ENCODE peak calls at places on chromosome 13, in ten cellular contexts. N is stomach; I is breast epithelium; F is ascending aorta; B is HCT116; D is GM23248; C is CD4-positive, alpha-beta memory T cell; L is mammary epithelial cell; X is endodermal cell; Y is heart right ventricle. V is an unnamed sample. For H3K4me1, the result is how much of the 10 kb centered on the place peaks cover.

GRCh38 chr13:50365300-50365682 is 350.0 kb downstream of the KCNRG start:
- DNase-seq in N (no peak), I (no peak), F (no peak), B (no peak), D (peak), C (peak), L (no peak), X (no peak), Y (no peak), V (no peak)

GRCh38 chr13:31204592-31204991 is 4.8 kb downstream of the B3GLCT start:
- DNase-seq in N (no peak), I (no peak), F (no peak), B (peak), D (peak), C (no peak), L (peak), X (no peak), Y (no peak), V (peak)

GRCh38 chr13:37226966-37227365 is 121.5 kb upstream of the CSNK1A1L start:
- DNase-seq in N (no peak), I (no peak), F (no peak), B (no peak), D (peak), C (no peak), L (peak), X (no peak), Y (no peak), V (no peak)

GRCh38 chr13:43408274-43408673 is 378.5 kb downstream of the ENOX1 start:
- DNase-seq in N (no peak), I (no peak), F (no peak), B (no peak), D (no peak), C (no peak), L (no peak), X (no peak), Y (no peak), V (no peak)

GRCh38 chr13:41645313-41645712 is 188.0 kb downstream of the RGCC start:
- DNase-seq in N (no peak), I (peak), F (no peak), B (no peak), D (peak), C (no peak), L (peak), X (no peak), Y (no peak), V (peak)

GRCh38 chr13:111633401-111633800 is 313.0 kb downstream of the TEX29 start:
- DNase-seq in N (no peak), I (no peak), F (no peak), B (no peak), D (no peak), C (no peak), L (no peak), X (no peak), Y (no peak), V (no peak)

GRCh38 chr13:37540228-37540627 is 58.3 kb downstream of the POSTN start:
- DNase-seq in N (no peak), I (no peak), F (no peak), B (no peak), D (peak), C (no peak), L (peak), X (no peak), Y (no peak), V (peak)

GRCh38 chr13:110799246-110800236 is 86.0 kb downstream of the ING1 start:
- DNase-seq in N (no peak), I (no peak), F (no peak), B (no peak), D (peak), C (no peak), L (no peak), X (no peak), Y (no peak), V (peak)

GRCh38 chr13:36736119-36736726 is 62.4 kb downstream of the SERTM1 start:
- DNase-seq in N (peak), I (no peak), F (no peak), B (peak), D (peak), C (peak), L (peak), X (peak), Y (no peak), V (peak)

GRCh38 chr13:98239156-98240076 is 62.3 kb upstream of the RNF113B start:
- DNase-seq in N (no peak), I (no peak), F (no peak), B (no peak), D (no peak), C (no peak), L (no peak), X (peak), Y (no peak), V (no peak)

GRCh38 chr13:20767309-20767943 is 6.3 kb downstream of the EEF1AKMT1 start:
- DNase-seq in N (no peak), I (no peak), F (no peak), B (no peak), D (no peak), C (no peak), L (no peak), X (no peak), Y (no peak), V (no peak)

GRCh38 chr13:20652946-20653345 is 50.6 kb upstream of the IL17D start:
- DNase-seq in N (no peak), I (no peak), F (no peak), B (no peak), D (no peak), C (no peak), L (no peak), X (no peak), Y (no peak), V (no peak)

GRCh38 chr13:99993660-99994455 is 12.3 kb downstream of the ZIC2 start:
- DNase-seq in N (no peak), I (no peak), F (no peak), B (no peak), D (no peak), C (no peak), L (no peak), X (no peak), Y (no peak), V (peak)

GRCh38 chr13:46926856-46927625 is 30.2 kb upstream of the HTR2A start:
- DNase-seq in N (no peak), I (no peak), F (no peak), B (no peak), D (peak), C (no peak), L (no peak), X (no peak), Y (no peak), V (no peak)

GRCh38 chr13:45833663-45834062 is 17.9 kb downstream of the SIAH3 start:
- DNase-seq in N (no peak), I (peak), F (no peak), B (peak), D (peak), C (no peak), L (peak), X (no peak), Y (peak), V (no peak)

GRCh38 chr13:37869756-37870488 is at the start of gene TRPC4:
- DNase-seq in N (peak), I (no peak), F (no peak), B (no peak), D (peak), C (no peak), L (peak), X (peak), Y (peak), V (peak)

GRCh38 chr13:25744176-25744575 is 307.6 kb downstream of the SHISA2 start:
- DNase-seq in N (no peak), I (no peak), F (no peak), B (no peak), D (no peak), C (no peak), L (no peak), X (no peak), Y (no peak), V (no peak)

GRCh38 chr13:107170270-107170931 is 602.5 kb upstream of the ARGLU1 start:
- DNase-seq in N (no peak), I (no peak), F (no peak), B (no peak), D (no peak), C (no peak), L (no peak), X (no peak), Y (no peak), V (no peak)

GRCh38 chr13:57673197-57673596 is 41.7 kb downstream of the PCDH17 start:
- DNase-seq in N (no peak), I (no peak), F (no peak), B (no peak), D (no peak), C (no peak), L (no peak), X (peak), Y (no peak), V (no peak)

GRCh38 chr13:50126378-50127016 is 111.3 kb downstream of the KCNRG start:
- DNase-seq in N (no peak), I (no peak), F (no peak), B (no peak), D (peak), C (peak), L (no peak), X (no peak), Y (no peak), V (no peak)

GRCh38 chr13:73497430-73497829 is 438.6 kb downstream of the KLF5 start:
- DNase-seq in N (no peak), I (no peak), F (no peak), B (no peak), D (no peak), C (no peak), L (peak), X (no peak), Y (no peak), V (no peak)

GRCh38 chr13:107374038-107374437 is 806.1 kb upstream of the ARGLU1 start:
- DNase-seq in N (no peak), I (no peak), F (no peak), B (no peak), D (peak), C (no peak), L (no peak), X (no peak), Y (no peak), V (no peak)

GRCh38 chr13:101785858-101786257 is 333.4 kb downstream of the ITGBL1 start:
- DNase-seq in N (no peak), I (no peak), F (no peak), B (peak), D (peak), C (no peak), L (peak), X (peak), Y (peak), V (no peak)

GRCh38 chr13:94233401-94233800 is 246.1 kb downstream of the DCT start:
- DNase-seq in N (no peak), I (no peak), F (no peak), B (no peak), D (peak), C (no peak), L (peak), X (no peak), Y (no peak), V (peak)

GRCh38 chr13:97219226-97219625 is 2.9 kb upstream of the MBNL2 start:
- DNase-seq in N (no peak), I (no peak), F (no peak), B (no peak), D (no peak), C (no peak), L (no peak), X (no peak), Y (no peak), V (no peak)

GRCh38 chr13:67438465-67438864 is 208.3 kb upstream of the PCDH9 start:
- DNase-seq in N (no peak), I (no peak), F (no peak), B (no peak), D (no peak), C (no peak), L (no peak), X (peak), Y (no peak), V (no peak)

GRCh38 chr13:89380101-89380500 is 1708.9 kb downstream of the SLITRK5 start:
- DNase-seq in N (peak), I (no peak), F (no peak), B (peak), D (no peak), C (no peak), L (peak), X (no peak), Y (no peak), V (no peak)

GRCh38 chr13:68927387-68928026 is 1180.1 kb upstream of the ATXN8OS start:
- DNase-seq in N (no peak), I (no peak), F (no peak), B (peak), D (no peak), C (no peak), L (no peak), X (peak), Y (no peak), V (no peak)

GRCh38 chr13:32316476-32316875 is 1.2 kb downstream of the BRCA2 start:
- DNase-seq in N (no peak), I (no peak), F (no peak), B (no peak), D (peak), C (no peak), L (no peak), X (no peak), Y (no peak), V (no peak)

GRCh38 chr13:97043302-97043701 is 49.0 kb upstream of the OXGR1 start:
- DNase-seq in N (no peak), I (no peak), F (no peak), B (no peak), D (peak), C (no peak), L (peak), X (no peak), Y (no peak), V (no peak)

GRCh38 chr13:46469064-46469463 is 82.0 kb upstream of the RUBCNL start:
- DNase-seq in N (no peak), I (no peak), F (no peak), B (no peak), D (peak), C (no peak), L (no peak), X (no peak), Y (no peak), V (no peak)

GRCh38 chr13:113183450-113184129 is 24.9 kb downstream of the PCID2 start:
- DNase-seq in N (no peak), I (no peak), F (no peak), B (no peak), D (no peak), C (no peak), L (no peak), X (no peak), Y (no peak), V (no peak)

GRCh38 chr13:107234315-107234714 is 666.4 kb upstream of the ARGLU1 start:
- DNase-seq in N (no peak), I (no peak), F (no peak), B (no peak), D (no peak), C (no peak), L (no peak), X (no peak), Y (no peak), V (no peak)

GRCh38 chr13:110293649-110294048 is 13.3 kb downstream of the COL4A1 start:
- DNase-seq in N (no peak), I (no peak), F (no peak), B (no peak), D (no peak), C (no peak), L (no peak), X (no peak), Y (no peak), V (no peak)

GRCh38 chr13:113493315-113493951 is 2.9 kb upstream of the DCUN1D2 start:
- DNase-seq in N (no peak), I (no peak), F (no peak), B (peak), D (peak), C (no peak), L (peak), X (no peak), Y (no peak), V (no peak)

GRCh38 chr13:26045123-26045522 is 6.7 kb downstream of the SHISA2 start:
- DNase-seq in N (no peak), I (no peak), F (no peak), B (no peak), D (no peak), C (no peak), L (no peak), X (no peak), Y (no peak), V (no peak)

GRCh38 chr13:32555613-32556012 is 17.0 kb upstream of the N4BP2L2 start:
- DNase-seq in N (no peak), I (no peak), F (no peak), B (no peak), D (no peak), C (no peak), L (no peak), X (no peak), Y (no peak), V (no peak)

GRCh38 chr13:108950333-108951010 is 321.1 kb downstream of the MYO16 start:
- DNase-seq in N (no peak), I (no peak), F (no peak), B (no peak), D (no peak), C (no peak), L (no peak), X (no peak), Y (no peak), V (no peak)
- H3K27ac ChIP-seq in N (no peak), I (no peak), F (no peak), B (no peak), D (no peak), C (no peak), L (no peak), X (no peak), Y (no peak), V (no peak)

GRCh38 chr13:40615619-40616018 is 50.8 kb downstream of the FOXO1 start:
- DNase-seq in N (no peak), I (no peak), F (no peak), B (no peak), D (no peak), C (no peak), L (no peak), X (no peak), Y (no peak), V (no peak)

GRCh38 chr13:40611004-40611403 is 55.4 kb downstream of the FOXO1 start:
- DNase-seq in N (no peak), I (no peak), F (no peak), B (no peak), D (no peak), C (no peak), L (peak), X (no peak), Y (no peak), V (no peak)

GRCh38 chr13:40611635-40612422 is 54.6 kb downstream of the FOXO1 start:
- DNase-seq in N (no peak), I (no peak), F (no peak), B (no peak), D (no peak), C (no peak), L (no peak), X (peak), Y (no peak), V (no peak)

GRCh38 chr13:40613954-40614353 is 52.5 kb downstream of the FOXO1 start:
- DNase-seq in N (no peak), I (no peak), F (no peak), B (no peak), D (no peak), C (no peak), L (no peak), X (no peak), Y (no peak), V (no peak)

DNA sequence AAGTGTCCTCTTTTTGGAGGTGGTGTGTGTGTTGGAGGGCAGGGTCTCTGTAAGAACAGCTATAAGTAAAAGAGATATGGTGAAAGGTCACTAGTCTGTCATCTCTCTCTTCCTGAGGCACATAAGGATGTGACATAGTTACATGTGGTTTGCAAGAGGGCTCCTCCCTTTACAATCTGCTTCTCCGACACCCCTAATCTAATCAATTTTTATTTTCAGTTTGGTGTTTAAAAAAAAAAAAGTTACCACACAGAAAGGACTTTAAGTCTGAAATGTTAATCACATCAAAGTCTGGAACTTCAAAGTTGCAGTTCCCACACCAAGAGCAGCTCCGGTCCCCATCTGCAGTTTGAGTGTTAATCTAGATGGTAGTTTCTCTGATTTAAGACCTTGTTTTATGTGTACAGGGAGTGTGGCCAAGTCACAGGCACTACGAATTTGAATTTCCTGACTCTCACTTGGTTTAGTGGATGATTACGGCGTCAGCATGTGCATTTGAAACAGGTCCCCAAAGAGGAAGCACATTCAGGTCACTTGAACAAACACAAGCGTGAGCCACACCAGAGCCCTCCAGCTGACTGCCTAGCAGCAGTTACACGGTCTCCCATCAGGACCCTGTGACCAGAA is 53.1 kb downstream of the FOXO1 start:
- DNase-seq in N (peak), I (no peak), F (no peak), B (no peak), D (no peak), C (peak), L (no peak), X (no peak), Y (no peak), V (no peak)
- H3K4me1 ChIP-seq in N (half or more), I (under half), F (under half), B (under half), D (under half), C (half or more), L (under half), X (under half), Y (under half), V (under half)

DNA sequence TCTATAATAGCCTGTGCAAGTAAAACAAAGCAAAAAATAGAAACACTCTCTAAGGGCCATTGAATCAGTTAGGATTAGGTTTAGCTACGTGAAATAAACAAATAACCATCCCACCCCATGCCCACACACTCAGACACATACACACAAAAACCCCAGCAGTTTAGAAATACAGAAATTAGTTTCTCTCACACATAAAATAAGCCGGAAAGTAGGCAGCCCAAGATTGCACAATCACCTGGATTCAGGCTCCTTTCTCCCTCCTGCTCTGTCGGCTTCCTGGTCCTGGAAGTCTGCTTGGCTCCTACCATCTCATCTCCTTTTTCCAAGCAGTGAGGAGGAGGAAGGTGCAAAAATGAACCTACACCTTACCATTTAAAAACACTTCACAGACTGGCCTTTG is 22.6 kb upstream of the USP12 start:
- DNase-seq in N (no peak), I (no peak), F (no peak), B (no peak), D (peak), C (no peak), L (no peak), X (no peak), Y (no peak), V (peak)
- H3K4me3 ChIP-seq in N (no peak), I (no peak), F (no peak), B (peak), D (no peak), C (no peak), L (no peak), X (no peak), Y (no peak), V (no peak)

DNA sequence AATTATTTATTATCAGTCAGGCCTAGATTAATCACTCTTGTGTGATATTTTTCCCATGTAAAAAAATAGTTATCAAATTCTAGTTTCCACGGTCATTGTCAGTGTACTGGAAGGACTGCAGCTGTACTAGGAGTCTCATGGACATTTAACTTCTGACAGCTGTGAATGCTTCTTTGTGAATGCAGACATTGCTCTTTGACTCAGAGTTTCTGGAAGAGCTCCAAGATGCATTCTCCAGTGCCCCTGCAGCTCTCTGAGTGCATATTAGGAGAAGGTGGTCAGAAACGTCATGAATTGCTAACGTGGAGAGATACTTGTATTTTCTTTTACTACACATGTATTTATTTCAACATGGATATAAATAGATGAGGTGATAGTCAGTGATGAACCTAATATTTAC is 9.7 kb upstream of the SLITRK5 start:
- DNase-seq in N (no peak), I (no peak), F (no peak), B (no peak), D (no peak), C (no peak), L (no peak), X (no peak), Y (no peak), V (no peak)
- H3K27ac ChIP-seq in N (no peak), I (no peak), F (no peak), B (no peak), D (no peak), C (no peak), L (no peak), X (no peak), Y (no peak), V (no peak)

V was measured in SJSA1.